ENCODE peak calls at places on chromosomes 13 and 19, in five cellular contexts. M is mammary epithelial cell, R is A549, I is heart right ventricle, F is MCF 10A. V is an unnamed sample.

GRCh38 chr19:6639439-6639838 is 30.5 kb downstream of the TNFSF14 start:
- DNase-seq in M (peak), R (no peak), I (no peak), F (no peak), V (no peak)

GRCh38 chr19:7326105-7326877 is 22.4 kb upstream of the ARHGEF18 start:
- DNase-seq in M (peak), R (no peak), I (no peak), F (peak), V (peak)

GRCh38 chr19:41373993-41374392 is 2.3 kb upstream of the TMEM91 start:
- DNase-seq in M (peak), R (no peak), I (peak), F (peak), V (no peak)

GRCh38 chr19:29483641-29483920 is 42.2 kb upstream of the VSTM2B start:
- DNase-seq in M (no peak), R (no peak), I (no peak), F (no peak), V (peak)

GRCh38 chr13:100495455-100495854 is 93.1 kb downstream of the GGACT start:
- DNase-seq in M (no peak), R (no peak), I (no peak), F (no peak), V (no peak)

GRCh38 chr19:6185093-6185824 is 49.8 kb downstream of the ACSBG2 start:
- DNase-seq in M (no peak), R (no peak), I (no peak), F (no peak), V (no peak)

GRCh38 chr19:17865364-17866311 is 5.9 kb downstream of the RPL18A start:
- DNase-seq in M (peak), R (no peak), I (no peak), F (peak), V (no peak)

GRCh38 chr13:83153833-83154232 is 728.4 kb downstream of the SLITRK1 start:
- DNase-seq in M (no peak), R (no peak), I (no peak), F (no peak), V (no peak)

GRCh38 chr19:56725829-56726424 is 54.4 kb upstream of the ZNF835 start:
- DNase-seq in M (no peak), R (no peak), I (no peak), F (no peak), V (no peak)

GRCh38 chr19:9075064-9075964 is 11.5 kb upstream of the OR1M1 start:
- DNase-seq in M (peak), R (peak), I (peak), F (peak), V (no peak)

DNA sequence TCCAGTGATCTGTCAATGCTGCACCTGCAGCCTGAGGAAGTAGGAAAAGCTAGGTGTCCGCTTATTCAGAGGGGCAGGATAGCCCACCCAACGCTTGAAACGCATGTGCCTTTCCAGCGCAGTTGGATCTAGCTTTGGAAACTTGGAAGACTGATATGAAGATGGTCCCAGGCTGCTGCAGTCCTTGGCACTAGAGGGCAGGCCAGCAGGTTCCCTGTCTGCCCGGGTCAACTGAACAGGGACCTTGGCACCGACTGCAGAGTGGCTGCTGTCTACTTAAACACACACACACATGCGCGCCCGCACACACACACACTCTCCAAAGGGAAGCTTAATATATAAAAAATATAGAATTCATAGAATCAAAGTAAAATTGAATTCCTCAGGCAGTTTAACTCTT is 100.0 kb downstream of the TSHZ3 start:
- DNase-seq in M (no peak), R (no peak), I (no peak), F (no peak), V (no peak)
- TF ChIP-seq CTCF in M (peak), R (peak), I (no peak), F (no peak), V (no peak)

DNA sequence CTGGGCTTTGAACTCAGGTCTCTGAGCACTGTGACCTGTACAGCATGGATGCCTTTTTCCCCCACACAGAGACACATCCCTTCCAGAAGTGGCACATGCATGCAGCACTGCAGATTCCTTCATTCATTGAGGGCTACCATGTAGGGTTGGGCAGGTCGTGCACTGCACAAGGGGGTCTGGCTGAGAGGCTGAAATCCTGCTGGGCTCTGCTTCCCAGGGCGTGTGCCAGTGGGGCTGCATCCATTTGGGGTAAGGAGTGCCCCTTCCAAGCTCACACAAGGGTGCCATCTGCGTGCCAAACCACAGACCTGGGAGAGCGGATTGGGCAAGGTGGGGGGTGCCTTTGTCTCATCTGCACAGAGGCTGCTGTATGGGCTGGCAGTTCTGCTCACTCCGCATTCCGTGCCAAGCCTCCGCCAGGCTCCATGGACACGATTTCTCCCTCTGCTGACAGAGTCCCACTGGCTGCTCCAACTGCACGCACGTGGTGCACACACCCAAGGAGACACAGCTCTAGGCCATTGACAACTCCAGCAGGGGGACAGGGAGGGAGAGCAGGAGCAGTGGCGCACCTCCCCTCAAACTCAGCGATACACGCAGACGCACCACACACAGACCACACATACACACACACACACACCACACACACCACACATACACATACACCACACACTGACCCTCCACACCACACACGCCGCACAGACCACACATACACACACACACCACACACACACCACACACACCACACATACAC is 4.5 kb upstream of the SHISA7 start:
- DNase-seq in M (peak), R (peak), I (no peak), F (peak), V (no peak)
- TF ChIP-seq CTCF in M (no peak), R (no peak), I (no peak), F (no peak), V (no peak)

GRCh38 chr19:3415695-3416094 is 49.3 kb downstream of the NFIC start:
- DNase-seq in M (no peak), R (no peak), I (no peak), F (no peak), V (no peak)
- TF ChIP-seq CTCF in M (no peak), R (no peak), I (no peak), F (no peak), V (no peak)

GRCh38 chr19:58338336-58338735 is 11.5 kb downstream of the ZSCAN22 start:
- DNase-seq in M (no peak), R (no peak), I (no peak), F (no peak), V (no peak)
- TF ChIP-seq CTCF in M (no peak), R (no peak), I (no peak), F (no peak), V (no peak)

GRCh38 chr13:76820759-76821158 is 65.4 kb downstream of the KCTD12 start:
- DNase-seq in M (no peak), R (no peak), I (peak), F (no peak), V (no peak)
- TF ChIP-seq CTCF in M (peak), R (no peak), I (no peak), F (no peak), V (no peak)